ENCODE peak calls at places on chromosomes 16 and 17, in six cellular contexts. O is activated naive CD8-positive, alpha-beta T cell treated with anti-CD3 and anti-CD28 coated beads for 36 hours; D is hepatocyte; R is RCC 7860; M is Caco-2; V is EH. J is an unnamed sample.

GRCh38 chr16:89697161-89697615 is 4.3 kb downstream of the SPATA2L start:
- DNase-seq in R (no peak), O (no peak), M (no peak), D (peak), V (no peak), J (no peak)

GRCh38 chr17:82869536-82869935 is 29.7 kb upstream of the ZNF750 start:
- DNase-seq in R (no peak), O (no peak), M (no peak), V (no peak), D (no peak), J (no peak)

GRCh38 chr17:57892820-57893595 is 43.2 kb upstream of the MRPS23 start:
- DNase-seq in O (no peak), M (peak), V (peak), D (peak), R (peak), J (peak)

GRCh38 chr17:32772453-32773025 is 104.4 kb downstream of the MYO1D start:
- DNase-seq in M (no peak), D (no peak), V (no peak), R (peak), O (no peak), J (no peak)

GRCh38 chr17:79023886-79024771 is at the start of gene C1QTNF1:
- DNase-seq in M (peak), D (peak), V (peak), R (no peak), O (peak), J (peak)

GRCh38 chr17:36034127-36034526 is 16.4 kb upstream of the CCL23 start:
- DNase-seq in O (no peak), D (no peak), R (no peak), M (no peak), V (no peak), J (no peak)

GRCh38 chr17:79811036-79811887 is 14.4 kb upstream of the CBX8 start:
- DNase-seq in R (peak), V (peak), D (peak), O (no peak), M (peak), J (peak)

GRCh38 chr17:71301063-71301462 is 819.8 kb upstream of the SOX9 start:
- DNase-seq in V (no peak), M (no peak), D (no peak), R (no peak), O (no peak), J (no peak)

GRCh38 chr17:51427259-51428255 is 167.2 kb downstream of the UTP18 start:
- DNase-seq in R (no peak), D (no peak), O (peak), V (no peak), M (no peak), J (no peak)

GRCh38 chr17:4165301-4166010 is 22.5 kb downstream of the CYB5D2 start:
- DNase-seq in V (no peak), D (no peak), M (no peak), R (no peak), O (no peak), J (no peak)

GRCh38 chr16:31182391-31182790 is 2.5 kb downstream of the FUS start:
- DNase-seq in M (no peak), R (no peak), D (no peak), V (peak), O (no peak), J (no peak)

GRCh38 chr16:11359370-11359769 is 14.1 kb downstream of the RMI2 start:
- DNase-seq in R (peak), V (peak), O (no peak), D (peak), M (peak), J (peak)

GRCh38 chr17:5711344-5711743 is 127.0 kb upstream of the NLRP1 start:
- DNase-seq in O (no peak), R (no peak), V (no peak), D (no peak), M (no peak), J (no peak)

GRCh38 chr17:55641559-55642160 is 81.0 kb downstream of the TMEM100 start:
- DNase-seq in V (peak), M (peak), R (no peak), D (peak), O (peak), J (peak)

GRCh38 chr17:4940625-4941021 is 555 bp downstream of the RNF167 start:
- DNase-seq in O (peak), R (no peak), D (no peak), M (no peak), V (no peak), J (no peak)

GRCh38 chr17:53032861-53033271 is 789.9 kb upstream of the KIF2B start:
- DNase-seq in R (peak), D (peak), V (no peak), O (no peak), M (peak), J (peak)

GRCh38 chr17:53896047-53896446 is 73.3 kb downstream of the KIF2B start:
- DNase-seq in R (no peak), V (no peak), M (no peak), D (no peak), O (no peak), J (no peak)

GRCh38 chr16:67847064-67847861 is at the start of gene CENPT:
- DNase-seq in D (peak), V (peak), O (peak), R (peak), M (peak), J (peak)

GRCh38 chr16:16940351-16940750 is 530.4 kb downstream of the XYLT1 start:
- DNase-seq in V (no peak), M (no peak), R (no peak), D (no peak), O (no peak), J (no peak)

GRCh38 chr16:21001262-21001661 is 100.7 kb downstream of the LYRM1 start:
- DNase-seq in M (peak), R (no peak), D (no peak), O (no peak), V (peak), J (no peak)

GRCh38 chr17:75783069-75783783 is 1.4 kb upstream of the UNK start:
- DNase-seq in D (peak), O (no peak), M (peak), R (peak), V (peak), J (peak)

GRCh38 chr17:59964455-59965328 is at the start of gene RNFT1:
- DNase-seq in M (peak), R (peak), D (peak), V (peak), O (peak), J (peak)